ENCODE peak calls at places on chromosomes 7 and 10, in six cellular contexts. H, L, D, X, M and K are unnamed samples.
A peak's percentile ranks its signal among the peaks of the same experiment; 100 is the strongest.

GRCh38 chr7:3092468-3092867 is 48.8 kb upstream of the CARD11 start:
- DNase-seq in H (no peak), L (no peak), D (no peak), X (peak; percentile 57), M (peak; percentile 36), K (peak; percentile 54)

GRCh38 chr10:1241973-1242935 is 186.1 kb downstream of the WDR37 start:
- DNase-seq in H (no peak), L (no peak), D (no peak), X (no peak), M (no peak), K (peak; percentile 72)

GRCh38 chr10:121853950-121854349 is 73.9 kb downstream of the ATE1 start:
- DNase-seq in H (no peak), L (no peak), D (no peak), X (no peak), M (no peak), K (no peak)

GRCh38 chr10:112952282-112952991 is 2.4 kb downstream of the TCF7L2 start:
- DNase-seq in H (no peak), L (peak; percentile 36), D (no peak), X (peak; percentile 62), M (peak; percentile 30), K (peak; percentile 22)

GRCh38 chr7:68676789-68677535 is 921.3 kb upstream of the AUTS2 start:
- DNase-seq in H (no peak), L (no peak), D (no peak), X (no peak), M (no peak), K (no peak)

GRCh38 chr10:53537508-53537907 is 764.9 kb upstream of the MBL2 start:
- DNase-seq in H (no peak), L (no peak), D (no peak), X (no peak), M (no peak), K (no peak)

GRCh38 chr10:3095373-3096139 is 28.2 kb downstream of the PFKP start:
- DNase-seq in H (no peak), L (peak; percentile 40), D (peak; percentile 92), X (no peak), M (no peak), K (no peak)

GRCh38 chr10:80453392-80453714 is 757 bp upstream of the TSPAN14 start:
- DNase-seq in H (no peak), L (no peak), D (no peak), X (no peak), M (no peak), K (no peak)

GRCh38 chr10:12534824-12535223 is 185.5 kb downstream of the CAMK1D start:
- DNase-seq in H (no peak), L (no peak), D (peak; percentile 20), X (no peak), M (no peak), K (no peak)

GRCh38 chr7:151014950-151015349 is 9.3 kb downstream of the ATG9B start:
- DNase-seq in H (no peak), L (no peak), D (no peak), X (no peak), M (no peak), K (no peak)

GRCh38 chr7:80392229-80393169 is 119.4 kb downstream of the GNAT3 start:
- DNase-seq in H (no peak), L (no peak), D (no peak), X (peak; percentile 61), M (no peak), K (no peak)

GRCh38 chr7:104272767-104273384 is 55.5 kb upstream of the LHFPL3 start:
- DNase-seq in H (no peak), L (no peak), D (peak; percentile 29), X (no peak), M (no peak), K (no peak)

GRCh38 chr7:127290801-127291361 is 38.1 kb upstream of the GRM8 start:
- DNase-seq in H (no peak), L (no peak), D (no peak), X (no peak), M (no peak), K (no peak)

GRCh38 chr7:918118-918425 is 36.4 kb downstream of the ADAP1 start:
- DNase-seq in H (peak; percentile 56), L (no peak), D (no peak), X (peak; percentile 12), M (no peak), K (no peak)

GRCh38 chr7:129252133-129252532 is 27.3 kb downstream of the AHCYL2 start:
- DNase-seq in H (no peak), L (no peak), D (no peak), X (no peak), M (no peak), K (no peak)

GRCh38 chr10:42952931-42953683 is 123.8 kb upstream of the RET start:
- DNase-seq in H (peak; percentile 66), L (no peak), D (no peak), X (peak; percentile 29), M (peak; percentile 15), K (no peak)

GRCh38 chr10:85477979-85478378 is 888.6 kb downstream of the GRID1 start:
- DNase-seq in H (no peak), L (no peak), D (no peak), X (no peak), M (no peak), K (no peak)

GRCh38 chr7:112272921-112273561 is 66.5 kb downstream of the ZNF277 start:
- DNase-seq in H (no peak), L (no peak), D (no peak), X (peak; percentile 57), M (peak; percentile 27), K (no peak)

GRCh38 chr7:117808273-117808868 is 64.9 kb downstream of the CTTNBP2 start:
- DNase-seq in H (no peak), L (no peak), D (no peak), X (peak; percentile 64), M (peak; percentile 56), K (no peak)

GRCh38 chr10:79025113-79025832 is 43.5 kb upstream of the ZMIZ1 start:
- DNase-seq in H (peak; percentile 69), L (peak; percentile 7), D (no peak), X (peak; percentile 53), M (no peak), K (peak; percentile 62)

GRCh38 chr10:73815719-73816030 is 4.3 kb upstream of the NDST2 start:
- DNase-seq in H (no peak), L (no peak), D (no peak), X (no peak), M (no peak), K (no peak)

GRCh38 chr10:23408330-23408976 is 30.4 kb upstream of the OTUD1 start:
- DNase-seq in H (no peak), L (no peak), D (no peak), X (no peak), M (no peak), K (no peak)

GRCh38 chr7:2819161-2819953 is 24.8 kb downstream of the GNA12 start:
- DNase-seq in H (no peak), L (no peak), D (no peak), X (no peak), M (no peak), K (peak; percentile 23)

GRCh38 chr10:68526634-68527132 is 640 bp downstream of the SLC25A16 start:
- DNase-seq in H (no peak), L (no peak), D (no peak), X (no peak), M (no peak), K (no peak)
- H3K27ac ChIP-seq in H (peak overlapping the region; percentile 96), L (peak overlapping the region; percentile 89), D (peak overlapping the region; percentile 75), X (peak overlapping the region; percentile 81), M (peak overlapping the region; percentile 96), K (peak overlapping the region; percentile 96)

GRCh38 chr10:110414563-110415309 is 83.0 kb upstream of the DUSP5 start:
- DNase-seq in H (no peak), L (no peak), D (no peak), X (no peak), M (no peak), K (peak; percentile 73)
- TF ChIP-seq POLR2A in H (no peak), L (no peak), D (no peak), X (no peak), M (no peak), K (no peak)

GRCh38 chr10:49394933-49395740 is 752 bp downstream of the DRGX start:
- DNase-seq in H (no peak), L (no peak), D (no peak), X (no peak), M (no peak), K (no peak)
- H3K27me3 ChIP-seq in H (peaks cover 93% of the 10 kb centered on the region), L (peaks cover 4% of the 10 kb centered on the region), D (peaks cover 77% of the 10 kb centered on the region), X (peaks cover 27% of the 10 kb centered on the region), M (peaks cover 82% of the 10 kb centered on the region), K (peaks cover 49% of the 10 kb centered on the region)

GRCh38 chr10:120415709-120416330 is 41.2 kb upstream of the PLPP4 start:
- DNase-seq in H (no peak), L (no peak), D (no peak), X (no peak), M (no peak), K (no peak)
- H3K27ac ChIP-seq in H (no peak overlapping the region), L (no peak overlapping the region), D (no peak overlapping the region), X (no peak overlapping the region), M (no peak overlapping the region), K (no peak overlapping the region)

DNA sequence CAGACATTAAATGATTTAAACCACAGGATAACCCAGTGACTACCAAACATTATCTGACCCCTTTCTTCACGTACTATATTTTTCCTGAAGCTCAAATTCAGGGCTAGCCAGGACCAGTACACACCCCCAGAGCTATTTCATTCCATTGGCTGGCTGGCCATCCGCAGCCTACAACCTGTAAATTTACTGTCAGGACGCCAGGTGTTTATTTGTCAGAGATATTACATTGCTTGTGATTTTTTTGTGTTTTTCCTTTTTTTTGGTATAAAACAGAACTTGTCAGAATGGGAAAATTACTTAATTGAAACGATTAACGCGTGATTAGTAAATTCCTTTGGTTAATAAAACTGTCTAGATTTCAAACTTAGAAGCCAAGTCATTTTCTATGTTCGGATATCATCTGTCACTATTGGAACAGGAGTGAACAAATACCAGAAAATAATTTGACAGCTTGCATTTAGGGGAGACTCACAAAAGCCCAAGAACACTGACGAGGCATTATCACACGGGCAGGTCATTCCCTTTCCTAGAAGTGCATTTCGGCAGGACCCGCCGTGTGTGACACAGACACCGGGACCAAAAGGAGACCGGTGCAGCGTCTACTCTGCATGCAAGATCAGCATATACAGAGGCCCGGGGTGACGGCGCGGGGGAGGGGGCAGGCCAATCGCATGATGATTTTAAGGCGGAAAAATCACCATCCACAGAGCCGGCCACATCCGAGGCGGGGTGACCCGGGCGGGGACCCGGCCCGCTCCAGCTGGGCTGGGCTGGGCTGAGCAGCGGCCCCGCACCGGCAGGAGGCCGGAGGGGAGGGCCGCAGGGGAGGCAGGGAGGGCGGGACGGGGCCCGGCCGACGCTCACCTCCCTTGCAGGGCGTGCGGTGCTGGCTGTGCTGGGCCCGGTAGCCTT is 926 bp downstream of the GLUD1 start:
- DNase-seq in H (peak; percentile 91), L (peak; percentile 53), D (peak; percentile 80), X (peak; percentile 76), M (peak; percentile 69), K (peak; percentile 79)
- TF ChIP-seq POLR2A in H (no peak), L (no peak), D (no peak), X (no peak), M (no peak), K (no peak)

DNA sequence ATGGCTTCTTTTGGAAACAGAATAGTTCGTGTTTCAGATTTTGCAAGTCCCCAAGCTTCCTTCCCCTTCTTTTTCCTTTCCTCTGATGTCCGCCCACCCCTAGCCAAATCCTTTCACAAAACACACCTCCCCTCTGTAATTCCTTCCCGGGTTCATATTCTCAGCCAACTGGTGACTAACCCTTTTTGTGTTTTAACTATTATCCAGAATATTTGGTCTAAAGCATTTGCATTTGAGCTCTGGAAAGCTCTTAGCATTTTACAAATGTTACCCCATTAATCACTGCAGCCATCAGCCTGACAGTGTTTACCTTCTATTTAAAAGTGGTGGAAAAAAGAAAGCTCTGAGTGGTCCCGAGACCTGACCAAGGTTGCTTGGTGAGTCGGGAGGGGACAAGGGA is 139.0 kb downstream of the CREB5 start:
- DNase-seq in H (no peak), L (no peak), D (no peak), X (no peak), M (no peak), K (no peak)
- H3K27me3 ChIP-seq in H (no peaks in the 10 kb centered on the region), L (no peaks in the 10 kb centered on the region), D (no peaks in the 10 kb centered on the region), X (no peaks in the 10 kb centered on the region), M (no peaks in the 10 kb centered on the region), K (no peaks in the 10 kb centered on the region)